ENCODE peak calls at places on chromosomes 3 and 15, in eight cellular contexts. J, L, I, Z, W, Y, G and B are unnamed samples.
A peak's percentile ranks its signal among the peaks of the same experiment; 100 is the strongest.

GRCh38 chr15:71455107-71455506 is 339.8 kb downstream of the THSD4 start:
- DNase-seq in J (no peak), L (no peak), I (no peak), Z (no peak), W (no peak), Y (no peak), G (no peak), B (no peak)

GRCh38 chr15:88901713-88902490 is 6.6 kb upstream of the HAPLN3 start:
- DNase-seq in J (no peak), L (no peak), I (no peak), Z (no peak), W (no peak), Y (no peak), G (no peak), B (no peak)

GRCh38 chr3:38544926-38545325 is 48.8 kb downstream of the EXOG start:
- DNase-seq in J (no peak), L (no peak), I (no peak), Z (no peak), W (no peak), Y (no peak), G (no peak), B (no peak)

GRCh38 chr3:124796477-124796876 is 66.2 kb downstream of the UMPS start:
- DNase-seq in J (no peak), L (no peak), I (no peak), Z (no peak), W (no peak), Y (no peak), G (no peak), B (no peak)

GRCh38 chr3:118196183-118196582 is 838.5 kb downstream of the IGSF11 start:
- DNase-seq in J (no peak), L (no peak), I (no peak), Z (no peak), W (no peak), Y (no peak), G (no peak), B (no peak)

GRCh38 chr15:96002890-96003859 is 327.3 kb upstream of the NR2F2 start:
- DNase-seq in J (no peak), L (no peak), I (no peak), Z (no peak), W (no peak), Y (no peak), G (no peak), B (no peak)

GRCh38 chr3:45537960-45538640 is 56.5 kb upstream of the LIMD1 start:
- DNase-seq in J (no peak), L (no peak), I (no peak), Z (no peak), W (no peak), Y (no peak), G (no peak), B (no peak)

GRCh38 chr3:124886168-124887051 is 755 bp downstream of the ITGB5 start:
- DNase-seq in J (peak; percentile 77), L (no peak), I (no peak), Z (peak; percentile 52), W (no peak), Y (peak; percentile 68), G (peak; percentile 61), B (peak; percentile 72)

GRCh38 chr15:90862964-90863721 is 5.2 kb upstream of the FURIN start:
- DNase-seq in J (no peak), L (no peak), I (no peak), Z (no peak), W (peak; percentile 94), Y (no peak), G (no peak), B (no peak)

GRCh38 chr15:36609793-36610192 is 30.4 kb downstream of the CDIN1 start:
- DNase-seq in J (no peak), L (no peak), I (no peak), Z (no peak), W (no peak), Y (no peak), G (no peak), B (no peak)

GRCh38 chr3:170603770-170604510 is 18.1 kb upstream of the SLC7A14 start:
- DNase-seq in J (no peak), L (no peak), I (no peak), Z (no peak), W (no peak), Y (no peak), G (no peak), B (no peak)

GRCh38 chr3:13281657-13282527 is 138.2 kb downstream of the NUP210 start:
- DNase-seq in J (peak; percentile 50), L (no peak), I (no peak), Z (peak; percentile 74), W (no peak), Y (peak; percentile 69), G (peak; percentile 62), B (peak; percentile 64)

GRCh38 chr3:53195602-53196574 is 34.9 kb downstream of the PRKCD start:
- DNase-seq in J (peak; percentile 94), L (peak; percentile 12), I (no peak), Z (peak; percentile 46), W (peak; percentile 57), Y (no peak), G (peak; percentile 73), B (peak; percentile 89)

GRCh38 chr3:195066441-195066841 is 204.5 kb downstream of the XXYLT1 start:
- DNase-seq in J (no peak), L (no peak), I (no peak), Z (no peak), W (no peak), Y (no peak), G (no peak), B (no peak)

GRCh38 chr15:64845183-64845611 is 3.5 kb downstream of the PLEKHO2 start:
- DNase-seq in J (peak; percentile 59), L (no peak), I (no peak), Z (no peak), W (peak; percentile 51), Y (no peak), G (no peak), B (no peak)

GRCh38 chr15:37789881-37790280 is 144.6 kb upstream of the TMCO5A start:
- DNase-seq in J (no peak), L (no peak), I (no peak), Z (no peak), W (no peak), Y (no peak), G (no peak), B (no peak)

GRCh38 chr3:47159153-47159552 is 4.8 kb downstream of the SETD2 start:
- DNase-seq in J (no peak), L (no peak), I (no peak), Z (no peak), W (no peak), Y (no peak), G (no peak), B (no peak)

GRCh38 chr3:121660356-121661171 is at the start of gene HCLS1:
- DNase-seq in J (no peak), L (no peak), I (no peak), Z (no peak), W (peak; percentile 92), Y (no peak), G (no peak), B (peak; percentile 12)

GRCh38 chr3:33278106-33278672 is 947 bp downstream of the FBXL2 start:
- DNase-seq in J (peak; percentile 18), L (no peak), I (no peak), Z (peak; percentile 15), W (no peak), Y (no peak), G (no peak), B (peak; percentile 21)

GRCh38 chr3:184295771-184296170 is 3.3 kb upstream of the PSMD2 start:
- DNase-seq in J (no peak), L (no peak), I (no peak), Z (no peak), W (no peak), Y (no peak), G (no peak), B (no peak)

GRCh38 chr15:45402955-45403892 is 24.9 kb upstream of the GATM start:
- DNase-seq in J (peak; percentile 70), L (no peak), I (no peak), Z (peak; percentile 15), W (peak; percentile 23), Y (no peak), G (peak; percentile 47), B (peak; percentile 49)

DNA sequence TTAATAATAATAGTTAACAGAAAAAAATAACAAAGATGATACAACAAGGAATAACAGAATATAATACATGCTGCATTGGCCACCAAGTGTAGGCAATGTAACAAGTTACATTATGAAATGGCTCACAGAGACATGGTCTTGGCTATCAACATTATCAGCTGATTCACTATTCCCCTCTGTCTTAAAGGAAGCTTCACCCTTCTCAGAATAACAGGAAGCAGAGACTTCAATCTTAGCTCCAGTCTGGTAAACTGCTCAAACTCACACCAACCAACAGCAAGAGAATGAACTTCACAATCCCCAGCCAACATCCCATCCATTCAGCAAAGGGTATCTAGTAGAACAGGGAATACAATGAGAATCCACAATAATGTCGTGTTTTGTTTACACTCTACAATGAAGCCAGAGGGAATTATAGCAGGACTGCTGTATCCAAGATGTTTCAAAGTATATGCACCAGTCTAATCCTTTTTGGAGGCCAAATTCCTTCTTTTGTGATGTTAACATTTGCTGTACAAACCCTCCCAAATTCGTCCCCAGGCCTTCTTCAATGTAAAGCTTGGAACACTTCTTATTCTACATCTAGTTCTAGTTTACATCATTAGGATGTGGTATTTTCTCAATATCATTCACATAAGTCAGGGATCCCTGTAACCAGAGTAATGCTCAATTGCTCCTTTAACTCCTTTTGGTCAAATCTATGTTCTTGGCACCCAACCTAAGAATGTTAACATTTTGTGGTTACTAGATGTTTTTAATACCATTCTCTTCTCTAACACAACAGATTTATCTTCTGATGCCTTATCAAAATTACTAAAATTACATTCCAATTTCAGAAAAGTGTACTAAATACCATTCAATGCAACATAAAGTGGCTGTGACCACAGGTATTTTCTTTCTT is 52.4 kb upstream of the CMSS1 start:
- DNase-seq in J (no peak), L (no peak), I (no peak), Z (no peak), W (no peak), Y (no peak), G (no peak), B (no peak)
- TF ChIP-seq REST in J (no peak), L (no peak), I (no peak), Z (no peak), W (no peak), Y (no peak), G (no peak), B (no peak)

DNA sequence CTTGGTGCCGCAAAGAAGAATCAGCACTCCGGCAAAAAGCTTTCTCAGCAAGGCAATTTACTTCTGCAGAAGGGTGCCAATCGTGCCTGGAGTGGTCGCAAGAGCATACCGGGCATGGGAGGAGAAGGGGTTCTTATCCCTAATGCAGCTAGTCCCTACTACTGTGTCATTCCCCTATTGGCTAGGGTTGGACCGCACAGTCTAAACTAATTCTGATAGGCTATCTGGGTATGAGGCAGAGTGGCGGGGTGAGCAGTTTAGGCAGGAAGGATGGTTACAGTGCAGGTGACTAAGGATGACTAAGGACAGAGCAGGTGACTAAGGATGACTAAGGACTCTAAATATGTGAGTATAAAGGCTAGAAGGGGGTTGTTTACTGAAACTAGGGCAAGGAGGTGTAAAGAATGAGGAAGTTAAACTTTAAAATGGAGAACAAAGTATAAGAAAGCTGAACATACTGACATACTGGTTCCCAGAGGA is 52.9 kb downstream of the PGBD4 start:
- DNase-seq in J (no peak), L (peak; percentile 72), I (no peak), Z (peak; percentile 40), W (no peak), Y (no peak), G (no peak), B (peak; percentile 12)
- TF ChIP-seq REST in J (no peak), L (no peak), I (no peak), Z (no peak), W (no peak), Y (no peak), G (no peak), B (no peak)

GRCh38 chr3:11536132-11536935 is 107.4 kb downstream of the VGLL4 start:
- DNase-seq in J (no peak), L (no peak), I (no peak), Z (no peak), W (no peak), Y (peak; percentile 65), G (no peak), B (no peak)
- TF ChIP-seq REST in J (no peak), L (no peak), I (no peak), Z (no peak), W (no peak), Y (no peak), G (no peak), B (no peak)

GRCh38 chr15:91867581-91868026 is 14.1 kb downstream of the SLCO3A1 start:
- DNase-seq in J (peak; percentile 29), L (peak; percentile 61), I (peak; percentile 46), Z (peak; percentile 78), W (no peak), Y (no peak), G (no peak), B (peak; percentile 35)
- TF ChIP-seq REST in J (no peak), L (no peak), I (no peak), Z (no peak), W (no peak), Y (no peak), G (no peak), B (no peak)